ENCODE peak calls at places on chromosomes 6 and 20, in four cellular contexts. S is GM12878, C is HepG2, N is K562. I is an unnamed sample.

GRCh38 chr6:33954453-33954852 is 150.7 kb upstream of the MLN start:
- DNase-seq in C (no peak), S (no peak), N (no peak), I (no peak)

GRCh38 chr6:169975286-169975685 is 223.9 kb downstream of the ERMARD start:
- DNase-seq in N (no peak), S (no peak), C (no peak), I (no peak)

GRCh38 chr6:3517350-3517749 is 60.5 kb upstream of the SLC22A23 start:
- DNase-seq in S (no peak), N (no peak), C (no peak), I (no peak)

GRCh38 chr6:56714982-56715456 is 72.3 kb upstream of the DST start:
- DNase-seq in S (no peak), C (peak; percentile 81), N (no peak), I (no peak)

GRCh38 chr6:2764610-2765165 is 505 bp upstream of the WRNIP1 start:
- DNase-seq in C (peak; percentile 50), S (no peak), N (peak; percentile 97), I (no peak)

GRCh38 chr6:125310994-125311649 is 9.4 kb upstream of the HDDC2 start:
- DNase-seq in N (peak; percentile 45), S (no peak), C (peak; percentile 68), I (no peak)

GRCh38 chr6:167238694-167239467 is 52.2 kb upstream of the UNC93A start:
- DNase-seq in N (no peak), S (no peak), C (peak; percentile 78), I (no peak)

GRCh38 chr6:33008944-33009861 is at the start of gene HLA-DOA:
- DNase-seq in N (peak; percentile 31), C (no peak), S (peak; percentile 75), I (peak; percentile 78)

GRCh38 chr6:84161190-84161589 is 66.3 kb downstream of the CEP162 start:
- DNase-seq in N (no peak), C (no peak), S (no peak), I (no peak)

GRCh38 chr6:99943846-99944245 is 50.2 kb downstream of the MCHR2 start:
- DNase-seq in C (no peak), S (no peak), N (no peak), I (no peak)

GRCh38 chr20:60203451-60203850 is 245.2 kb downstream of the CDH26 start:
- DNase-seq in C (no peak), N (no peak), S (no peak), I (no peak)

GRCh38 chr20:62816031-62816878 is 595 bp upstream of the COL9A3 start:
- DNase-seq in C (no peak), N (no peak), S (no peak), I (peak; percentile 88)

GRCh38 chr20:58897493-58897892 is 45.0 kb downstream of the GNAS start:
- DNase-seq in C (no peak), S (no peak), N (no peak), I (no peak)

GRCh38 chr6:132650413-132650812 is 8.6 kb downstream of the TAAR1 start:
- DNase-seq in N (no peak), S (no peak), C (no peak), I (no peak)

GRCh38 chr20:58711266-58712051 is 18.9 kb downstream of the NPEPL1 start:
- DNase-seq in N (no peak), S (no peak), C (no peak), I (no peak)

GRCh38 chr6:75381878-75382633 is 97.5 kb upstream of the TMEM30A start:
- DNase-seq in N (no peak), S (no peak), C (no peak), I (no peak)

GRCh38 chr20:18019068-18019467 is 38.6 kb downstream of the OVOL2 start:
- DNase-seq in C (peak; percentile 46), N (peak; percentile 35), S (no peak), I (peak; percentile 37)

GRCh38 chr6:31010393-31011060 is at the start of gene MUC22:
- DNase-seq in N (no peak), S (no peak), C (no peak), I (no peak)

GRCh38 chr6:34412643-34413214 is 13.1 kb downstream of the RPS10 start:
- DNase-seq in S (no peak), C (no peak), N (no peak), I (no peak)

GRCh38 chr20:46715292-46715756 is 5.9 kb downstream of the SLC2A10 start:
- DNase-seq in S (no peak), C (no peak), N (no peak), I (peak; percentile 56)

GRCh38 chr20:23062632-23063031 is 13.2 kb upstream of the THBD start:
- DNase-seq in N (no peak), C (no peak), S (no peak), I (no peak)

GRCh38 chr20:23061262-23061661 is 11.8 kb upstream of the THBD start:
- DNase-seq in S (no peak), C (no peak), N (no peak), I (no peak)

GRCh38 chr20:23060629-23061028 is 11.2 kb upstream of the THBD start:
- DNase-seq in C (no peak), N (no peak), S (no peak), I (no peak)

GRCh38 chr20:23063573-23063972 is 14.1 kb upstream of the THBD start:
- DNase-seq in C (no peak), N (no peak), S (no peak), I (no peak)

DNA sequence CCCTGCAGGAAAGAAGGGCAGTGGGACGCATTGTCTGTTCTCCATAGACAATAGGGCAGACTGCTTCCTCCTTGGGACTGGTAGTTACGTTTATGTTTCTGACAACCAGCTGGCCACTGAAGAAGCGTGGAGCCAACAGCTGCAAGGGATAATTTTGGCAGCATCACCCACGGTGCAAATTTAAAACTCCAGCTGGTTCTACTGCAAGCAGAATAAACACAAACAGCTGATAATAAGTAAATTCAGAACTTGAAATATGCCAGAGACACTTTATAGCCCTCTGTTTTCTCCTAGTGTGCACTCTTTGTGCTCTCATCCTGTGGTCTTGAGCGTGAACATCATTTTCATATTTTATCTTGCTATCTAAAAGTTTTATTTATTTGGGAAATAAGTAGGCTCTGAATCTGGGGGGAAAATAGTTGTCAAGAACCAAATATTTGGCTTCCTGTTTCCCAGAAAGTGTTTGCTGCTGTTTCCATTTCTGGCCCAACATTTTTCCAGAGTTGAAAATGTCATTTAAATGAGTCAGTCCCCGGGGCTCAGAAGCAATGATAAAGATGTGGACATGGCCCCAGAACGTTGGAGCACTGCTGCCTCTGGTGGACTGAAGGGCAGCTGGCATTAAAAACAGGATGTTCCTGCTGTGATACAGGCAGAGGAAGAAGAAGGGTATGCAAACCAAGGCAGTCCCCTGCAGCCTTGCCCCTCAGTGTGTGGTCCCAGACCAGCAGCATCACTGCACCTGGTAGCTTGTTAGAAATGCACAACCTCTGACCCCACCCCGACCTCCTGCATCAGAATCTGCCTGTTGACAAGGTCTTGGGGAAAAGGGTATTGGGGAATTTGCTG is 12.5 kb upstream of the THBD start:
- DNase-seq in S (no peak), C (peak; percentile 29), N (no peak), I (peak; percentile 70)
- TF ChIP-seq NR2C2 in S (no peak), C (no peak), N (no peak), I (no peak)

GRCh38 chr20:34043025-34043424 is 49.3 kb downstream of the RALY start:
- DNase-seq in S (no peak), N (no peak), C (no peak), I (no peak)

GRCh38 chr20:34040300-34041015 is 46.7 kb downstream of the RALY start:
- DNase-seq in N (no peak), S (no peak), C (no peak), I (no peak)

GRCh38 chr20:34045930-34046329 is 52.2 kb downstream of the RALY start:
- DNase-seq in C (peak; percentile 84), S (no peak), N (no peak), I (peak; percentile 25)

GRCh38 chr20:34045294-34045693 is 51.6 kb downstream of the RALY start:
- DNase-seq in C (peak; percentile 73), N (no peak), S (no peak), I (no peak)

DNA sequence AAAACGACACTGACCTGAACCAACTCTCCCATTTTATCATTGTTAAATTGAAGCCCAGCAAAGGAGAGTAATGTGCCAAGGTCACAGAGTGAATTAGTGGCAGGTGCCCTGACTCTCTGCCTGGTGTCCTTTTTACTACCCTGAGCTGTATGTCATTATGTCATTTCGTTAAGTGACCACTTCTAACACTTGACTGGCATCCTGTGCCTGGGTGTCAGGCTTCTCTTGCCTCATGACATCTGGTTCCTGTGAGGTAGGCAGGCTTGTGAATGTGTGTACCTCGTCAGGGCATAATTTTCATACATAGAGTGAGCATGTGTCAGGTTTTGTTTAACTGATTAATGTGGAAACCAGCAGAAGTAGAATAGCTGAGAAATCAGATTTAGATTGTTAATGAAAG is 48.6 kb downstream of the RALY start:
- DNase-seq in S (no peak), C (no peak), N (no peak), I (no peak)
- TF ChIP-seq NR2C2 in S (no peak), C (no peak), N (no peak), I (no peak)

DNA sequence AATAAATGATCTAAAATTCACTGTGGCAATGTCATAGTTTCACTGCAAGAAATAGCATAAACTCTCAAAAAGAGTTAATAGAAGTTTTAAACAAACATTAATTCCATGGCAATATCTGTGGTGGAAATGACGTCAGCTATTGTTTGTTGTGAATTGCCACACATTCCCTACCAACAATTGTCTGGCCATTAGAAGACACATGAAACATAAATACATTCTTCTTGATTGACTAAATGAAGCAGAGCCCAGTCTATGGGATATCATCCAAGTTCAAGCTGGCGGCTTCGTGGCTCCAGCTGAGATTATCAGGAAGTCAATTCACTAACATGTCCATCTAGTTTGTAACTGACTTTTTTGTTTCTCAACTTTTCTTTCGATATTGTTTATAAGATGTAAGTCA is 369.0 kb downstream of the ARHGAP18 start:
- DNase-seq in C (no peak), S (no peak), N (no peak), I (no peak)
- TF ChIP-seq NR2C2 in C (no peak), S (no peak), N (no peak), I (no peak)

GRCh38 chr20:24587384-24588046 is 118.1 kb downstream of the SYNDIG1 start:
- DNase-seq in S (no peak), C (no peak), N (no peak), I (no peak)

GRCh38 chr20:24588725-24589340 is 119.4 kb downstream of the SYNDIG1 start:
- DNase-seq in C (no peak), N (no peak), S (no peak), I (no peak)

GRCh38 chr20:24589381-24589780 is 120.0 kb downstream of the SYNDIG1 start:
- DNase-seq in S (no peak), N (no peak), C (no peak), I (no peak)

GRCh38 chr20:24586523-24586840 is 117.1 kb downstream of the SYNDIG1 start:
- DNase-seq in N (no peak), C (no peak), S (no peak), I (no peak)

DNA sequence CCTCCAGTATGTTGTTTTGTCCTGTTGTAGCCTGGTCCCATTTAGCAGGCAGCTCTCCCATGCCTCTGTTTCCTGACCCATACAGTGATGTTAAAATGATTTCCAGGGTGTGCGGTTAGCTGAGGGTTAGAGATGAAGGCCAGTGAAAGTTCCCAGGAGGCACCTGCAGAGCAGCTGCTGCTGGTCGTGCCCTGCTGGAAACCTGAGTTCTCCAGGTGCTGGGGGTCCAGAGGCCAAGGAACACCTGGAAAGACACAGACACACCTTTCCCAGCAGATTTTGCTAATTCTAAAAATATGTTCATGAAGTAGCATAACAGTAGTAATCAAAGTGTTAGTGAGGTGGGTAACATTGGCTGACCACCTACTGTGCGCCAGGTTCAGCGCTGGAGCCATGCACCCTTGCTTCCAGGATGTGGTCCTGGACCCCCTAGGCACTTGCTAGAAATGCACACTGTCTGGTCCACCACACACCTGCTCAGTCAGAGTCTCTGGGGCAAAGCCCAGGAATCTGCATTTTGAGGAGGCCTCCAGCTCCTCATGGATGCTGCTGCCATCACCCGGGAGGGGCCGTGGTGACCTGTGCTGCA is 118.7 kb downstream of the SYNDIG1 start:
- DNase-seq in N (no peak), C (no peak), S (no peak), I (no peak)
- TF ChIP-seq NR2C2 in N (no peak), C (no peak), S (no peak), I (no peak)